ENCODE peak calls at places on chromosomes 1 and 21, in six cellular contexts. N, H, A, Z, K and F are unnamed samples.

GRCh38 chr1:58781541-58782307 is 2.1 kb downstream of the JUN start:
- DNase-seq in N (peak), H (no peak), Z (peak), K (peak), A (peak), F (peak)

GRCh38 chr1:186617860-186618780 is 62.1 kb downstream of the PTGS2 start:
- DNase-seq in N (no peak), K (peak), H (no peak), A (peak), Z (no peak), F (no peak)

GRCh38 chr1:73771396-73771795 is 426.6 kb downstream of the LRRIQ3 start:
- DNase-seq in Z (no peak), A (no peak), H (no peak), K (no peak), N (no peak), F (no peak)

GRCh38 chr1:232880354-232880753 is 70.1 kb upstream of the NTPCR start:
- DNase-seq in N (peak), H (no peak), A (no peak), K (peak), Z (peak), F (peak)

GRCh38 chr1:115643219-115643618 is 1.4 kb downstream of the VANGL1 start:
- DNase-seq in Z (no peak), H (no peak), N (no peak), K (no peak), A (no peak), F (no peak)

GRCh38 chr1:178341218-178341956 is 155.4 kb downstream of the CLEC20A start:
- DNase-seq in N (peak), Z (peak), H (peak), K (peak), A (peak), F (peak)

GRCh38 chr1:43853161-43853921 is 80.3 kb upstream of the ARTN start:
- DNase-seq in N (no peak), A (peak), K (peak), Z (no peak), H (no peak), F (no peak)

GRCh38 chr1:209103135-209103534 is 480.4 kb upstream of the CAMK1G start:
- DNase-seq in Z (no peak), K (no peak), N (no peak), A (no peak), H (no peak), F (no peak)

GRCh38 chr21:44054710-44055109 is 42.6 kb downstream of the TRAPPC10 start:
- DNase-seq in K (peak), N (no peak), A (no peak), Z (no peak), H (no peak), F (no peak)

GRCh38 chr1:193311226-193311948 is 125.0 kb upstream of the B3GALT2 start:
- DNase-seq in Z (no peak), K (no peak), A (no peak), N (no peak), H (no peak), F (no peak)

GRCh38 chr21:14737922-14738321 is 191.8 kb upstream of the SAMSN1 start:
- DNase-seq in H (no peak), A (no peak), K (peak), Z (peak), N (peak), F (no peak)

GRCh38 chr1:24619376-24619775 is 23.7 kb upstream of the SRRM1 start:
- DNase-seq in N (no peak), K (no peak), Z (no peak), A (no peak), H (no peak), F (no peak)

GRCh38 chr1:153752561-153753195 is 22.5 kb upstream of the SLC27A3 start:
- DNase-seq in A (no peak), N (no peak), H (no peak), K (peak), Z (no peak), F (no peak)

GRCh38 chr21:35163381-35163780 is 114.3 kb upstream of the RUNX1 start:
- DNase-seq in K (peak), H (no peak), A (no peak), N (no peak), Z (no peak), F (no peak)

GRCh38 chr1:174742805-174743653 is 256.7 kb upstream of the CACYBP start:
- DNase-seq in A (no peak), Z (no peak), K (peak), H (no peak), N (no peak), F (no peak)

GRCh38 chr1:26861889-26862371 is 1.0 kb upstream of the SFN start:
- DNase-seq in K (peak), A (peak), N (no peak), H (no peak), Z (no peak), F (no peak)

GRCh38 chr1:207698822-207699483 is 52.9 kb upstream of the CD46 start:
- DNase-seq in N (peak), K (peak), H (peak), Z (peak), A (peak), F (peak)

GRCh38 chr1:31239653-31240241 is at the start of gene NKAIN1:
- DNase-seq in H (no peak), Z (peak), A (peak), K (peak), N (peak), F (peak)

GRCh38 chr1:232534552-232535517 is 95.1 kb downstream of the SIPA1L2 start:
- DNase-seq in Z (no peak), H (no peak), A (no peak), N (no peak), K (no peak), F (no peak)

GRCh38 chr1:167881069-167881468 is 32.9 kb downstream of the ADCY10 start:
- DNase-seq in H (no peak), A (no peak), N (no peak), Z (no peak), K (no peak), F (no peak)

GRCh38 chr1:9629445-9630201 is 21.9 kb upstream of the PIK3CD start:
- DNase-seq in N (no peak), K (no peak), Z (no peak), H (no peak), A (peak), F (no peak)

GRCh38 chr1:10856253-10856683 is 59.8 kb upstream of the CASZ1 start:
- DNase-seq in H (no peak), K (no peak), A (peak), N (no peak), Z (no peak), F (no peak)

GRCh38 chr21:26918318-26919065 is 48.4 kb downstream of the ADAMTS5 start:
- DNase-seq in Z (no peak), K (peak), N (no peak), H (peak), A (no peak), F (no peak)

GRCh38 chr21:31654340-31654739 is 5.2 kb upstream of the SOD1 start:
- DNase-seq in A (no peak), K (no peak), H (no peak), N (no peak), Z (no peak), F (no peak)

GRCh38 chr1:46517010-46517600 is 27.5 kb downstream of the DMBX1 start:
- DNase-seq in A (peak), N (no peak), K (no peak), H (no peak), Z (no peak), F (no peak)

GRCh38 chr1:177164380-177165068 is at the start of gene ASTN1:
- DNase-seq in Z (peak), N (peak), A (no peak), K (no peak), H (no peak), F (peak)

GRCh38 chr1:111956155-111956817 is 33.2 kb downstream of the KCND3 start:
- DNase-seq in Z (no peak), N (no peak), K (no peak), H (no peak), A (no peak), F (peak)

GRCh38 chr1:200888349-200888838 is 6.3 kb upstream of the INAVA start:
- DNase-seq in K (no peak), H (no peak), Z (no peak), N (no peak), A (no peak), F (no peak)
- TF ChIP-seq CTCF in K (no peak), H (no peak), Z (no peak), N (no peak), A (no peak), F (no peak)

DNA sequence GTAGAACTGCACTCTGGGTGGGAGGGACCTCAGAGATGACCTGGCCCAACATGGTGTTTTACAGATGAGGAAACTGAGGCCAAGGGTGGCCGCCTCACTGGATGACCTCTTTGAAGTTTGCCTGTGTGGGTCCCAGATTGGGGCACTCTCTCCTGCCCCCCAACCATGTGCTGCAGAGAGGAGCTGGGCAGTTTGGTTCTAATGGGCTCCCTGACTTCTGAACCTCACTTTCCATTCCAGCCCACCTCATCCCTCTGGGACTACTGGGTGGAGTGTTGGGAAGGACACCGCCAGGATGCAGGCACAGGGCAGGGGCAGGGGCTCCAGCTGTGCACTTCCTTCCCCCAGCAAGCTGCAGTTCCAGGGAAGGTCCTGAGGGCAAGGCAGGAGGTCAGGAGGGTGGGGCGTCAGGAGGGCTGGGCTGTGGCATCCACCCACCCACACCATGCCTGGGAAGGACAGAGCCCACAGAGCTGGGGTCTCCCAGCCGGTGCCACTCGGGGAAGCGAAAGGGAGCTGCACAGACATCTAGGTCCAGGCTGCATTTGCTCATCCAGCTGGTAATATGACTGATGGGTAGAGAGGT is 10.3 kb upstream of the EPS8L3 start:
- DNase-seq in N (no peak), H (no peak), K (no peak), A (peak), Z (no peak), F (no peak)
- TF ChIP-seq CTCF in N (no peak), H (no peak), K (no peak), A (no peak), Z (no peak), F (peak)

GRCh38 chr1:228464487-228464983 is 22.6 kb upstream of the RNF187 start:
- DNase-seq in H (peak), A (no peak), N (peak), Z (peak), K (peak), F (peak)

GRCh38 chr1:228463009-228463558 is 24.1 kb upstream of the RNF187 start:
- DNase-seq in H (no peak), K (no peak), Z (no peak), A (no peak), N (no peak), F (no peak)

GRCh38 chr1:228462560-228462959 is 24.6 kb upstream of the RNF187 start:
- DNase-seq in Z (no peak), H (no peak), K (no peak), A (no peak), N (no peak), F (no peak)

GRCh38 chr1:228465134-228465533 is 22.0 kb upstream of the RNF187 start:
- DNase-seq in K (no peak), H (no peak), A (no peak), N (no peak), Z (no peak), F (no peak)

GRCh38 chr1:228463559-228464455 is 23.4 kb upstream of the RNF187 start:
- DNase-seq in N (peak), H (no peak), Z (peak), K (peak), A (no peak), F (peak)
- TF ChIP-seq CTCF in N (peak), H (no peak), Z (peak), K (no peak), A (no peak), F (peak)

DNA sequence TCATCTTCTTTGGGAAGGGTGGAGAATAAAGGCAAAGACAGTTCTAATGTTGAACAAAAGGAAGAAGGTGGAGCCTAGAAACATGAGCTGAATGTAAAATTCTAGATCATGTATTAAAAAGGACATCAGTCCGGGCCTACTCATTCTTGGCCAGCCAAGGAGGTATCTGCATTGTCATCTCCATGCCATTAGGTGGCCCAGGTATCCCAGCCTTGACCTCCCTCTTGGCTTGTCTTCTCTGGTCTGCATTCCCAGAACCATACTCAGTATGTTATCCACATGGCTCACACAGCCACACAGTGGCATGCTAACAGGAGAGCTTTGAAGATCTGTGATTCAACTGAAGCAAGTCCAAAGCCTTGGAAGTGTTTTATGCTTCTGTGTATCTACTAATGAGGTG is 369.8 kb upstream of the KAZN start:
- DNase-seq in N (no peak), H (no peak), A (no peak), K (no peak), Z (no peak), F (no peak)
- TF ChIP-seq CTCF in N (no peak), H (no peak), A (no peak), K (no peak), Z (no peak), F (no peak)

GRCh38 chr1:2623571-2624337 is 9.1 kb downstream of the MMEL1 start:
- DNase-seq in N (no peak), A (peak), H (no peak), Z (no peak), K (no peak), F (no peak)

GRCh38 chr1:2627746-2628145 is 5.1 kb downstream of the MMEL1 start:
- DNase-seq in H (no peak), A (peak), N (no peak), Z (no peak), K (no peak), F (no peak)

GRCh38 chr1:2628191-2628932 is 4.5 kb downstream of the MMEL1 start:
- DNase-seq in K (no peak), Z (no peak), H (no peak), N (no peak), A (peak), F (no peak)

GRCh38 chr1:2624735-2625300 is 8.0 kb downstream of the MMEL1 start:
- DNase-seq in A (peak), K (no peak), Z (no peak), N (no peak), H (no peak), F (no peak)

DNA sequence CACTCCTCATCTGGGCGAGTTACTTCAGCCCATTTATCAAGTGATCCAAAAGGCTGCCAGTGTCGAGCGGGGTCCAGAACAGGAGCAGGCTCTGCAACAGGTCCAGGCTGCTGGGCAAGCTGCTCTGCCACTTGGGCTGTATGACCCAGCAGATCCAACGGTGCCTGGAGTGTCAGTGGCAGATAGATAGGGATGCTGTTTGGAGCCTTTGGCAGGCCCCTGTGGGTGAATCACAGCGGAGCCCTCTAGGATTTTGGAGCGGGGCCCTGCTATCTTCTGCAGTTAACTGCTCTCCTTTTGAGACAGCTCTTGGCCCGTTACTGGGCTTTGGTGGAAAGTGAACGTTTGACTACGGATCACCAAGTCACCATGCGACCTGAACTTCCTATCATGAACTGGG is 7.5 kb downstream of the MMEL1 start:
- DNase-seq in H (no peak), N (no peak), A (peak), K (no peak), Z (no peak), F (no peak)
- TF ChIP-seq CTCF in H (no peak), N (no peak), A (no peak), K (no peak), Z (no peak), F (no peak)

GRCh38 chr1:156119503-156120209 is 5.1 kb downstream of the LMNA start:
- DNase-seq in Z (no peak), A (no peak), H (no peak), N (no peak), K (peak), F (no peak)
- TF ChIP-seq CTCF in Z (no peak), A (no peak), H (no peak), N (no peak), K (peak), F (no peak)

GRCh38 chr1:104018922-104019674 is 269.4 kb downstream of the AMY1C start:
- DNase-seq in N (no peak), Z (no peak), A (no peak), K (no peak), H (no peak), F (no peak)
- TF ChIP-seq CTCF in N (no peak), Z (peak), A (no peak), K (no peak), H (no peak), F (no peak)